ENCODE peak calls at places on chromosomes 7 and 10, in six cellular contexts. H, I, T, X, Z and Y are unnamed samples.

GRCh38 chr10:30080161-30080560 is 20.8 kb upstream of the JCAD start:
- DNase-seq in T (no peak), H (no peak), I (no peak), X (no peak), Z (no peak), Y (no peak)

GRCh38 chr7:127598318-127598717 is 4.8 kb downstream of the FSCN3 start:
- DNase-seq in T (no peak), I (no peak), X (no peak), Z (no peak), H (no peak), Y (no peak)

GRCh38 chr10:91596821-91597396 is 36.0 kb downstream of the PPP1R3C start:
- DNase-seq in X (no peak), H (no peak), I (no peak), Z (no peak), T (no peak), Y (peak)

GRCh38 chr10:21715531-21716195 is 181.6 kb downstream of the MLLT10 start:
- DNase-seq in Z (no peak), T (no peak), H (no peak), X (no peak), I (no peak), Y (no peak)

GRCh38 chr7:129824291-129825004 is 128.3 kb downstream of the UBE2H start:
- DNase-seq in X (no peak), Z (no peak), H (no peak), T (no peak), I (no peak), Y (no peak)

GRCh38 chr10:19945275-19945674 is 129.0 kb downstream of the PLXDC2 start:
- DNase-seq in Z (no peak), H (no peak), I (no peak), T (no peak), X (no peak), Y (no peak)

GRCh38 chr7:727104-727805 is at the start of gene PRKAR1B:
- DNase-seq in H (no peak), I (peak), T (peak), Z (peak), X (no peak), Y (no peak)

GRCh38 chr7:985127-985416 is 2.1 kb downstream of the CYP2W1 start:
- DNase-seq in X (no peak), I (no peak), T (no peak), Z (no peak), H (no peak), Y (no peak)

GRCh38 chr7:139023076-139023475 is 12.8 kb downstream of the ZC3HAV1L start:
- DNase-seq in H (no peak), I (no peak), T (no peak), X (no peak), Z (no peak), Y (no peak)

GRCh38 chr10:73809061-73809818 is 2.2 kb downstream of the NDST2 start:
- DNase-seq in H (no peak), X (no peak), Z (no peak), T (no peak), I (no peak), Y (no peak)

GRCh38 chr7:101558742-101559325 is 70.3 kb downstream of the MYL10 start:
- DNase-seq in X (no peak), Z (no peak), H (no peak), I (peak), T (no peak), Y (no peak)

GRCh38 chr7:132655071-132655761 is 78.9 kb upstream of the PLXNA4 start:
- DNase-seq in I (no peak), Z (peak), T (peak), H (peak), X (no peak), Y (peak)

GRCh38 chr10:16867990-16868389 is 50.8 kb upstream of the RSU1 start:
- DNase-seq in X (no peak), I (no peak), Z (no peak), H (no peak), T (no peak), Y (no peak)

GRCh38 chr7:157235357-157236018 is 96.8 kb downstream of the UBE3C start:
- DNase-seq in I (no peak), H (no peak), X (no peak), T (no peak), Z (no peak), Y (peak)

GRCh38 chr10:60718891-60719290 is 59.4 kb upstream of the CDK1 start:
- DNase-seq in Z (no peak), T (no peak), X (no peak), H (no peak), I (no peak), Y (no peak)

GRCh38 chr7:101869026-101869900 is 51.8 kb downstream of the CUX1 start:
- DNase-seq in I (no peak), H (no peak), Z (no peak), X (no peak), T (no peak), Y (no peak)

GRCh38 chr10:52064084-52064845 is 249.8 kb upstream of the DKK1 start:
- DNase-seq in Z (no peak), X (no peak), T (no peak), H (no peak), I (no peak), Y (no peak)

GRCh38 chr10:68496072-68496471 is 24.3 kb upstream of the DNA2 start:
- DNase-seq in X (no peak), T (no peak), I (no peak), H (no peak), Z (no peak), Y (no peak)

GRCh38 chr7:25759748-25760147 is 392.2 kb upstream of the NFE2L3 start:
- DNase-seq in X (no peak), I (no peak), H (no peak), T (no peak), Z (no peak), Y (no peak)

GRCh38 chr10:86403183-86403797 is 36.7 kb upstream of the GRID1 start:
- DNase-seq in I (no peak), X (no peak), T (no peak), Z (no peak), H (no peak), Y (no peak)

GRCh38 chr7:116683786-116684185 is 11.8 kb downstream of the MET start:
- DNase-seq in I (no peak), T (peak), H (no peak), Z (no peak), X (no peak), Y (no peak)

GRCh38 chr7:151167197-151167911 is at the start of gene GBX1:
- DNase-seq in Z (peak), H (no peak), X (no peak), T (no peak), I (no peak), Y (no peak)